ENCODE peak calls at places on chromosomes 6 and 20, in five cellular contexts. T is left lung, N is keratinocyte, X is GM23338, F is breast epithelium. L is an unnamed sample.

GRCh38 chr20:51360451-51361230 is 181.9 kb downstream of the NFATC2 start:
- DNase-seq in N (peak; percentile 90), F (no peak), T (no peak), X (no peak), L (no peak)

GRCh38 chr20:43584448-43585138 is 6.1 kb upstream of the IFT52 start:
- DNase-seq in N (no peak), T (no peak), X (peak; percentile 22), F (no peak), L (no peak)

GRCh38 chr6:166803455-166803854 is 152.9 kb downstream of the RNASET2 start:
- DNase-seq in F (no peak), N (no peak), T (no peak), X (no peak), L (no peak)

GRCh38 chr6:159311618-159312017 is 142.4 kb downstream of the FNDC1 start:
- DNase-seq in N (no peak), T (no peak), X (peak; percentile 53), F (no peak), L (no peak)

GRCh38 chr6:128310061-128310460 is 210.3 kb downstream of the PTPRK start:
- DNase-seq in T (no peak), F (no peak), N (no peak), X (no peak), L (no peak)

GRCh38 chr6:76774750-76775396 is 688.4 kb downstream of the HTR1B start:
- DNase-seq in T (no peak), N (no peak), X (no peak), F (no peak), L (peak; percentile 46)

GRCh38 chr6:44237021-44237812 is 9.7 kb upstream of the HSP90AB1 start:
- DNase-seq in T (peak; percentile 93), X (peak; percentile 92), F (peak; percentile 98), N (no peak), L (peak; percentile 99)

GRCh38 chr6:49322861-49323260 is 140.2 kb downstream of the MMUT start:
- DNase-seq in N (no peak), F (no peak), X (no peak), T (no peak), L (no peak)

GRCh38 chr6:35165630-35166071 is 24.5 kb upstream of the TCP11 start:
- DNase-seq in X (no peak), F (no peak), T (no peak), N (no peak), L (no peak)

GRCh38 chr20:53517146-53517545 is 76.5 kb downstream of the ZNF217 start:
- DNase-seq in N (no peak), F (no peak), T (no peak), X (no peak), L (no peak)

GRCh38 chr6:36467625-36468024 is 24.8 kb downstream of the KCTD20 start:
- DNase-seq in N (no peak), T (no peak), X (no peak), F (no peak), L (no peak)

GRCh38 chr6:81890846-81891245 is 138.4 kb upstream of the TENT5A start:
- DNase-seq in T (no peak), X (no peak), F (no peak), N (no peak), L (no peak)

GRCh38 chr6:142414462-142414861 is 112.7 kb downstream of the ADGRG6 start:
- DNase-seq in N (no peak), X (no peak), T (no peak), F (no peak), L (no peak)

GRCh38 chr20:634526-634925 is 18.5 kb downstream of the SRXN1 start:
- DNase-seq in X (no peak), T (no peak), N (no peak), F (no peak), L (peak; percentile 19)

GRCh38 chr6:123803862-123804681 is at the start of gene NKAIN2:
- DNase-seq in X (peak; percentile 74), N (no peak), T (peak; percentile 80), F (no peak), L (peak; percentile 48)

GRCh38 chr6:16318953-16319720 is 80.8 kb downstream of the GMPR start:
- DNase-seq in N (no peak), T (no peak), X (no peak), F (no peak), L (no peak)

GRCh38 chr20:60422848-60423247 is 464.6 kb downstream of the CDH26 start:
- DNase-seq in X (no peak), F (no peak), N (no peak), T (no peak), L (no peak)

GRCh38 chr20:16014436-16014835 is 558.8 kb downstream of the KIF16B start:
- DNase-seq in F (no peak), N (no peak), X (no peak), T (no peak), L (no peak)

DNA sequence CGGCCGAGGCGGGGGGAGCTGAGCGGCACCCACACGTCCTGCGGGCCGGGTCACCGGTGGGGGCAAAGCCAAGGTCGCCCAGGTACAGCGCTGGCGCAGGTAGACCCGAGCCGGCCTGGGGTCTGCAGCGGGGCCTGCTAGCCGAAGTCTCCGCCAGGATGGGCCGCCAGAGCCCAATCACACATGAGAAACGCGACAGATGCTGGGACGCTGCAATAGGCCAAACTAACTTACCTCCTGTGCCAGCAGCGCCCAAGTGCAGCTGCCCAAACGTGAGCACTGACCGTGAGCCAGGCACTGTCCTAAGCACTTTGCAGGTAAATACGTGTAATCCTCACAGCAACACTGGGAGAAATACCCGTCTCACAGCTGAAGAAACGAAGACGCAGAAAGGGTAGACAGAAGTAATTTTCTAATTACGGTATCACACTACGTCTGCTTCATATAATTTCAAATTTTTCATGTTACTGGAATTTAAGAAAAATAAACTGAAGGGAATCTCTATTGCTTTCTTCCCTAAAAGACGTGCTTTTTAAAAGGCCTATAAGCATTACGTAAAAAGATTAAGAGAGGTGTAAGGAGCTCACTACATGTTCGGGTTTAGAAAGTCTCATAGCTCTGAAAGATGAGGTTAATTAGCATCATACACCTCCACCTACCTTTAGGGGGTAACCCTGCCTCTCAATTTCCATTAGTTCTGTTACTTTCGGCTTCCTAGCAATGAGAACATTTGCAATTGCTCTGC is 614 bp upstream of the PLAGL1 start:
- DNase-seq in T (no peak), F (no peak), X (peak; percentile 78), N (no peak), L (peak; percentile 28)
- H3K4me3 ChIP-seq in T (peak overlapping the region; percentile 33), F (peak overlapping the region; percentile 66), X (peak overlapping the region; percentile 70), N (peak overlapping the region; percentile 67), L (peak overlapping the region; percentile 65)

DNA sequence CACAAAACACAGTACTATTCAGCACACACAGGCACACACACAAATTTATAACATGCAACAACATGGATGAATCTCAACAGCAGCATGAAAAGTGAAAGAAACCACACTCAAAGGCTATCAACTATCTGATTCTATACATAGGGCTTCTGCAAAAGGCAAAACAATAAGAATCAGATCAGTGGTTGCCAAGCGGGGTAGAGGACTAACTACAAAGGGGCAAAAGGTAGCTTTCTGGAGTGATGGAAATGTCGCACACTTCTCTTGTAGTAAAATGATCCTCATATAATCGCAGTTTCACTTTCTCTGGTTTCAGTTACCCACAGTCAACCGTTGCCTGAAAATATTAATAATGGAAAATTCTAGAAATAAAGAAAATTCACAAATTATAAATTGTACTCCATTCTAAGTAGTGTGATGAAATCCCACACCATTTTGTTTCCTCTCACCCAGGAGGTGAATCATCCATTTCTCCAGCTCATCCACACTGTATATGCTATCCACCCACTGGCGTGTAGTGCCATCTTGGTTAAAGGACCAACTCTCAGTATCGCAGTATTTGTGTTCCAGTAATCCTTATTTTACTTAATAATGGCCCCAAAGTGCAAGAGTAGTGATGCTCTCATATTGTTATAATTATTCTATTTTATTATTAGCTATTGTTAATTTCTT is 12.8 kb upstream of the PLN start:
- DNase-seq in X (no peak), T (no peak), F (no peak), N (no peak), L (no peak)
- H3K27ac ChIP-seq in X (no peak overlapping the region), T (no peak overlapping the region), F (no peak overlapping the region), N (no peak overlapping the region), L (no peak overlapping the region)

DNA sequence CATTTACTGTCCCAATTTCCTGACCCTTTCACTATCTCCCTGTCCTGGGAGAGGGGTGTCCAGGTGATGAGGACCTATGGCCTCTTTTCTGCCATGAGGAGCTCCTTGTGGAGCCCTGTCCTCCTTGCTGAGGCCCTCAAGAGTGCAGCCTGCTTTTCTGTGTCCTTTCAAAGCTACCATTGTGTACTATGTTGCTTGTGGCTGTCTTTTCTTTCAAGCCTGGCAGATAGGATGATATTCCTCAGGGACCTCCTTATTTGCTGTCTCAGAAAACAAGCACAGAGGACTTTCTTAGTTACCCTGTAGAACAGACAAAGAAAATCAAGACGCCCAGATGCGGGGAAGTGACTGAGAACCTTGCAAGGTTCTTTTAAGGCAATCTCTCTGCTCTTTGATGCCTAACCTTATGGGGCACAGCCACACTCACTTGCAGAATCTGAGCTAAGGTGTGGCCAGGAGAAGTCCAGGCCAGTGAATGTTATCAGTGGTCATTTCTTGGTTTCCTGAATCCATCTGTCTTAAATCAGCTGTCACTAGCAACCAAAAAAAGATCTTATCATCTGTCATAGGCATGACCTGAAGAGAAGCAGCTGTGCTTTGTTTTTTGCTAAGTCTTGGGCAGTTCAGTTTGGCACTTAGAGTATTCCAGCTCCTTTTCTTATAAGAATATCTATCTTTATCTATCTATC is 17.2 kb downstream of the CARMIL1 start:
- DNase-seq in X (no peak), T (no peak), N (no peak), F (no peak), L (no peak)
- H3K4me3 ChIP-seq in X (no peak overlapping the region), T (no peak overlapping the region), N (no peak overlapping the region), F (no peak overlapping the region), L (no peak overlapping the region)

DNA sequence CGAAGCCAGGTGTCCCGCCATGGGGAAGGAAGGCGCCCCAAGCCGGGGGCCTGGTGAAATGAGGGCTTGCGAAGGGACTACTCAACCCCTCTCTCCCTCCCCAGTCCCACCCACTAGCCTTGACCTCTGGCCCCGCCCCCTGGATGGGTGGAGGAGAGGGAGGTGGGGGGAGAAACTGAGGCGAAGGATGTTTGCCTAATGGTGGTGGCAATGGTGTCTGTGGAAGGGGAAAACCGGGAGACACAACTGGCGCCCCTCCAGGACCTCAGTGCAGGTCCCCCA is at the start of gene POU5F1:
- DNase-seq in T (no peak), F (no peak), N (no peak), X (peak; percentile 85), L (no peak)
- H3K27ac ChIP-seq in T (no peak within 1 kb of the TSS), F (no peak within 1 kb of the TSS), N (no peak within 1 kb of the TSS), X (peak within 1 kb of the TSS; percentile 100), L (no peak within 1 kb of the TSS)

DNA sequence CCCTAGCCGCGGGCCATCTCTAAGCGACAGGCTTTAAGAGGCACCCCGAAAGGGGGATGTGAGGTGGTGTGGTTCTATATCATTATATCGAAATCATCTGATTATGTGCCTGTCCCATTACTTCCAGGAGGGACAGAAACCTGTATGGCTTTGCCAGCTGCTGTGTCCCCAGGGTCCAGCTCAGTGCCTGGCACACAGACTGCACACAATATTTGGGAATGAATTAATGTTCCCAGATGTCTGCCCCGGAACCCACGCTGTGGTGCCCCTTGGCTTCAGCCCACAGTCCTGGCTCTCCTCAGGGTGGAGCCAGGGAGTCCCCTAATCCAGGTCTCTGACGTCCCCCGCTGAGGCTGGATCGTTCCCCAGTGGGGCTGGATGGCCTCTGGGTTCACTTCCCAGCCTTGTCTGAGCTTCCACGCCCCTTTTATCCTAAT is 8.9 kb upstream of the AHCY start:
- DNase-seq in T (no peak), N (no peak), F (no peak), X (peak; percentile 32), L (no peak)
- H3K4me3 ChIP-seq in T (no peak overlapping the region), N (peak overlapping the region; percentile 22), F (peak overlapping the region; percentile 35), X (peak overlapping the region; percentile 76), L (peak overlapping the region; percentile 22)

GRCh38 chr6:70398783-70399730 is 14.3 kb upstream of the FAM135A start:
- DNase-seq in T (peak; percentile 43), F (no peak), X (no peak), N (peak; percentile 87), L (no peak)
- H3K27ac ChIP-seq in T (peak overlapping the region; percentile 75), F (no peak overlapping the region), X (no peak overlapping the region), N (peak overlapping the region; percentile 93), L (no peak overlapping the region)

GRCh38 chr6:106591111-106591825 is 38.0 kb downstream of the RTN4IP1 start:
- DNase-seq in F (peak; percentile 41), X (no peak), T (no peak), N (no peak), L (no peak)
- H3K4me3 ChIP-seq in F (no peak overlapping the region), X (no peak overlapping the region), T (no peak overlapping the region), N (no peak overlapping the region), L (no peak overlapping the region)

L was measured in WERI-Rb-1.